ENCODE peak calls at places on chromosome 21, in eight cellular contexts. One of them, this sample, is unnamed. For H3K4me1 and H3K27me3, the result is how much of the 10 kb centered on the place peaks cover.

GRCh38 chr21:14862794-14863720 is 201.7 kb downstream of the NRIP1 start:
- DNase-seq in neural progenitor cell: peak
- DNase-seq in astrocyte: no peak
- DNase-seq in mammary epithelial cell: no peak
- DNase-seq in CD4-positive, CD25-positive, alpha-beta regulatory T cell: no peak
- DNase-seq in body of pancreas: no peak
- DNase-seq in ovary: no peak
- DNase-seq in lower lobe of right lung: no peak
- DNase-seq in this sample: no peak

GRCh38 chr21:30337644-30338170 is at the start of gene KRTAP27-1:
- DNase-seq in ovary: no peak
- DNase-seq in lower lobe of right lung: no peak
- DNase-seq in CD4-positive, CD25-positive, alpha-beta regulatory T cell: no peak
- DNase-seq in mammary epithelial cell: peak
- DNase-seq in neural progenitor cell: no peak
- DNase-seq in astrocyte: no peak
- DNase-seq in body of pancreas: no peak
- DNase-seq in this sample: no peak

GRCh38 chr21:30329203-30329868 is 8.2 kb downstream of the KRTAP27-1 start:
- DNase-seq in mammary epithelial cell: peak
- DNase-seq in CD4-positive, CD25-positive, alpha-beta regulatory T cell: no peak
- DNase-seq in astrocyte: no peak
- DNase-seq in ovary: no peak
- DNase-seq in body of pancreas: no peak
- DNase-seq in neural progenitor cell: no peak
- DNase-seq in lower lobe of right lung: no peak
- DNase-seq in this sample: no peak

GRCh38 chr21:34897828-34898227 is 151.3 kb downstream of the RUNX1 start:
- DNase-seq in neural progenitor cell: no peak
- DNase-seq in astrocyte: no peak
- DNase-seq in ovary: no peak
- DNase-seq in CD4-positive, CD25-positive, alpha-beta regulatory T cell: no peak
- DNase-seq in lower lobe of right lung: no peak
- DNase-seq in body of pancreas: no peak
- DNase-seq in mammary epithelial cell: no peak
- DNase-seq in this sample: no peak

GRCh38 chr21:17858764-17859163 is 39.6 kb upstream of the C21orf91 start:
- DNase-seq in astrocyte: no peak
- DNase-seq in ovary: no peak
- DNase-seq in CD4-positive, CD25-positive, alpha-beta regulatory T cell: no peak
- DNase-seq in body of pancreas: no peak
- DNase-seq in mammary epithelial cell: no peak
- DNase-seq in lower lobe of right lung: no peak
- DNase-seq in neural progenitor cell: peak
- DNase-seq in this sample: no peak

GRCh38 chr21:27369234-27369633 is 402.3 kb upstream of the ADAMTS5 start:
- DNase-seq in lower lobe of right lung: no peak
- DNase-seq in ovary: no peak
- DNase-seq in neural progenitor cell: no peak
- DNase-seq in astrocyte: no peak
- DNase-seq in CD4-positive, CD25-positive, alpha-beta regulatory T cell: no peak
- DNase-seq in mammary epithelial cell: no peak
- DNase-seq in body of pancreas: no peak
- DNase-seq in this sample: no peak

GRCh38 chr21:26130249-26130896 is 40.2 kb downstream of the APP start:
- DNase-seq in body of pancreas: no peak
- DNase-seq in CD4-positive, CD25-positive, alpha-beta regulatory T cell: no peak
- DNase-seq in lower lobe of right lung: no peak
- DNase-seq in neural progenitor cell: no peak
- DNase-seq in ovary: no peak
- DNase-seq in astrocyte: peak
- DNase-seq in mammary epithelial cell: peak
- DNase-seq in this sample: no peak

GRCh38 chr21:26445440-26445839 is 127.6 kb downstream of the CYYR1 start:
- DNase-seq in lower lobe of right lung: no peak
- DNase-seq in CD4-positive, CD25-positive, alpha-beta regulatory T cell: no peak
- DNase-seq in body of pancreas: no peak
- DNase-seq in mammary epithelial cell: no peak
- DNase-seq in astrocyte: peak
- DNase-seq in neural progenitor cell: no peak
- DNase-seq in ovary: no peak
- DNase-seq in this sample: no peak

GRCh38 chr21:31576428-31576827 is 83.1 kb upstream of the SOD1 start:
- DNase-seq in ovary: no peak
- DNase-seq in CD4-positive, CD25-positive, alpha-beta regulatory T cell: no peak
- DNase-seq in lower lobe of right lung: no peak
- DNase-seq in mammary epithelial cell: no peak
- DNase-seq in body of pancreas: no peak
- DNase-seq in astrocyte: peak
- DNase-seq in neural progenitor cell: no peak
- DNase-seq in this sample: no peak

GRCh38 chr21:38803075-38803474 is 2.7 kb upstream of the ETS2 start:
- DNase-seq in mammary epithelial cell: no peak
- DNase-seq in body of pancreas: no peak
- DNase-seq in ovary: no peak
- DNase-seq in astrocyte: no peak
- DNase-seq in neural progenitor cell: no peak
- DNase-seq in CD4-positive, CD25-positive, alpha-beta regulatory T cell: no peak
- DNase-seq in lower lobe of right lung: no peak
- DNase-seq in this sample: no peak

GRCh38 chr21:29717659-29718058 is 222.1 kb downstream of the GRIK1 start:
- DNase-seq in CD4-positive, CD25-positive, alpha-beta regulatory T cell: no peak
- DNase-seq in lower lobe of right lung: no peak
- DNase-seq in astrocyte: no peak
- DNase-seq in body of pancreas: no peak
- DNase-seq in mammary epithelial cell: no peak
- DNase-seq in ovary: no peak
- DNase-seq in neural progenitor cell: no peak
- DNase-seq in this sample: no peak

GRCh38 chr21:29647353-29647781 is 292.4 kb downstream of the GRIK1 start:
- DNase-seq in body of pancreas: no peak
- DNase-seq in ovary: no peak
- DNase-seq in astrocyte: peak
- DNase-seq in neural progenitor cell: no peak
- DNase-seq in lower lobe of right lung: no peak
- DNase-seq in mammary epithelial cell: no peak
- DNase-seq in CD4-positive, CD25-positive, alpha-beta regulatory T cell: no peak
- DNase-seq in this sample: no peak

GRCh38 chr21:28311776-28312175 is 680.9 kb downstream of the LTN1 start:
- DNase-seq in lower lobe of right lung: no peak
- DNase-seq in astrocyte: no peak
- DNase-seq in mammary epithelial cell: no peak
- DNase-seq in ovary: no peak
- DNase-seq in CD4-positive, CD25-positive, alpha-beta regulatory T cell: no peak
- DNase-seq in neural progenitor cell: no peak
- DNase-seq in body of pancreas: no peak
- DNase-seq in this sample: no peak

GRCh38 chr21:17613242-17613676 is 558 bp upstream of the BTG3 start:
- DNase-seq in astrocyte: no peak
- DNase-seq in mammary epithelial cell: no peak
- DNase-seq in neural progenitor cell: no peak
- DNase-seq in ovary: peak
- DNase-seq in body of pancreas: peak
- DNase-seq in CD4-positive, CD25-positive, alpha-beta regulatory T cell: peak
- DNase-seq in lower lobe of right lung: peak
- DNase-seq in this sample: peak

GRCh38 chr21:25850126-25850831 is 115.5 kb downstream of the GABPA start:
- DNase-seq in neural progenitor cell: no peak
- DNase-seq in ovary: no peak
- DNase-seq in body of pancreas: no peak
- DNase-seq in mammary epithelial cell: peak
- DNase-seq in lower lobe of right lung: no peak
- DNase-seq in astrocyte: no peak
- DNase-seq in CD4-positive, CD25-positive, alpha-beta regulatory T cell: no peak
- DNase-seq in this sample: no peak

GRCh38 chr21:29365636-29366305 is 67.0 kb downstream of the BACH1 start:
- DNase-seq in mammary epithelial cell: no peak
- DNase-seq in astrocyte: no peak
- DNase-seq in neural progenitor cell: peak
- DNase-seq in CD4-positive, CD25-positive, alpha-beta regulatory T cell: no peak
- DNase-seq in body of pancreas: no peak
- DNase-seq in ovary: no peak
- DNase-seq in lower lobe of right lung: no peak
- DNase-seq in this sample: no peak

GRCh38 chr21:24032709-24033232 is 1574.5 kb downstream of the MRPL39 start:
- DNase-seq in neural progenitor cell: no peak
- DNase-seq in mammary epithelial cell: no peak
- DNase-seq in ovary: no peak
- DNase-seq in lower lobe of right lung: no peak
- DNase-seq in CD4-positive, CD25-positive, alpha-beta regulatory T cell: no peak
- DNase-seq in body of pancreas: no peak
- DNase-seq in astrocyte: no peak
- DNase-seq in this sample: no peak

GRCh38 chr21:38477241-38477640 is 21.0 kb downstream of the ERG start:
- DNase-seq in ovary: no peak
- DNase-seq in astrocyte: peak
- DNase-seq in CD4-positive, CD25-positive, alpha-beta regulatory T cell: no peak
- DNase-seq in body of pancreas: no peak
- DNase-seq in lower lobe of right lung: no peak
- DNase-seq in neural progenitor cell: no peak
- DNase-seq in mammary epithelial cell: no peak
- DNase-seq in this sample: no peak

GRCh38 chr21:38289697-38290096 is 32.9 kb downstream of the KCNJ15 start:
- DNase-seq in CD4-positive, CD25-positive, alpha-beta regulatory T cell: no peak
- DNase-seq in neural progenitor cell: no peak
- DNase-seq in mammary epithelial cell: peak
- DNase-seq in body of pancreas: no peak
- DNase-seq in lower lobe of right lung: peak
- DNase-seq in ovary: no peak
- DNase-seq in astrocyte: peak
- DNase-seq in this sample: no peak

GRCh38 chr21:18803624-18804023 is 400.0 kb upstream of the TMPRSS15 start:
- DNase-seq in astrocyte: no peak
- DNase-seq in neural progenitor cell: no peak
- DNase-seq in lower lobe of right lung: no peak
- DNase-seq in body of pancreas: no peak
- DNase-seq in CD4-positive, CD25-positive, alpha-beta regulatory T cell: no peak
- DNase-seq in ovary: no peak
- DNase-seq in mammary epithelial cell: no peak
- DNase-seq in this sample: no peak

GRCh38 chr21:30206551-30207251 is 9.2 kb downstream of the CLDN8 start:
- DNase-seq in CD4-positive, CD25-positive, alpha-beta regulatory T cell: no peak
- DNase-seq in mammary epithelial cell: peak
- DNase-seq in lower lobe of right lung: no peak
- DNase-seq in neural progenitor cell: no peak
- DNase-seq in body of pancreas: no peak
- DNase-seq in astrocyte: peak
- DNase-seq in ovary: no peak
- DNase-seq in this sample: no peak

GRCh38 chr21:45358261-45358670 is 46.7 kb upstream of the COL18A1 start:
- DNase-seq in ovary: peak
- DNase-seq in neural progenitor cell: no peak
- DNase-seq in mammary epithelial cell: no peak
- DNase-seq in CD4-positive, CD25-positive, alpha-beta regulatory T cell: no peak
- DNase-seq in lower lobe of right lung: peak
- DNase-seq in astrocyte: no peak
- DNase-seq in body of pancreas: no peak
- DNase-seq in this sample: no peak
- H3K27ac ChIP-seq in ovary: peak
- H3K27ac ChIP-seq in neural progenitor cell: no peak
- H3K27ac ChIP-seq in mammary epithelial cell: no peak
- H3K27ac ChIP-seq in CD4-positive, CD25-positive, alpha-beta regulatory T cell: no peak
- H3K27ac ChIP-seq in lower lobe of right lung: no peak
- H3K27ac ChIP-seq in astrocyte: no peak
- H3K27ac ChIP-seq in body of pancreas: no peak
- H3K27ac ChIP-seq in this sample: no peak

DNA sequence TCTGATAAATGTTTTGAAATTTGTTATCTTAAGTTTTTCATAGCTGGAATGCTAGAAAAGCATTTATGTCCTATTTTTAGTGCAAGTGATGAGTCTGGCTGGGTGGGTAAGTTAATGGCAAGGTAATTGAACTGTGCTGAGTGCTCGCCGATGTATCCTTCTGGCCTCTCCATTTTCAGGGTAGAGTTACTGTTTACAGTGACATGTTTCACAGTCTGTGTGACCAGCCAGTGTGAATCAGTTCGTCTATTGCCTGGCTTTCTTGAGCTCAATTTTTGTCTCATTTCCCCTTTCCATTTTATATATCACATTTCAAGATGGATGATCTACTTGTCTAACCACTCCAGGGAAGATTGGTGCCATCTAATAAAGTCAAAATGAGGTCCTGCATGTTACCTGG is 44.1 kb downstream of the ITSN1 start:
- DNase-seq in body of pancreas: no peak
- DNase-seq in neural progenitor cell: no peak
- DNase-seq in astrocyte: no peak
- DNase-seq in mammary epithelial cell: no peak
- DNase-seq in lower lobe of right lung: no peak
- DNase-seq in ovary: no peak
- DNase-seq in CD4-positive, CD25-positive, alpha-beta regulatory T cell: no peak
- DNase-seq in this sample: no peak
- H3K4me1 ChIP-seq in body of pancreas: under half
- H3K4me1 ChIP-seq in neural progenitor cell: under half
- H3K4me1 ChIP-seq in astrocyte: under half
- H3K4me1 ChIP-seq in mammary epithelial cell: under half
- H3K4me1 ChIP-seq in lower lobe of right lung: under half
- H3K4me1 ChIP-seq in ovary: under half
- H3K4me1 ChIP-seq in CD4-positive, CD25-positive, alpha-beta regulatory T cell: under half
- H3K4me1 ChIP-seq in this sample: under half

GRCh38 chr21:36698160-36699025 is 522 bp upstream of the SIM2 start:
- DNase-seq in neural progenitor cell: peak
- DNase-seq in ovary: no peak
- DNase-seq in body of pancreas: no peak
- DNase-seq in mammary epithelial cell: no peak
- DNase-seq in CD4-positive, CD25-positive, alpha-beta regulatory T cell: no peak
- DNase-seq in astrocyte: no peak
- DNase-seq in lower lobe of right lung: no peak
- DNase-seq in this sample: no peak
- H3K27me3 ChIP-seq in neural progenitor cell: half or more
- H3K27me3 ChIP-seq in ovary: under half
- H3K27me3 ChIP-seq in body of pancreas: under half
- H3K27me3 ChIP-seq in mammary epithelial cell: half or more
- H3K27me3 ChIP-seq in CD4-positive, CD25-positive, alpha-beta regulatory T cell: under half
- H3K27me3 ChIP-seq in astrocyte: half or more
- H3K27me3 ChIP-seq in lower lobe of right lung: half or more
- H3K27me3 ChIP-seq in this sample: half or more

GRCh38 chr21:41927727-41928409 is 25.9 kb downstream of the C2CD2 start:
- DNase-seq in ovary: no peak
- DNase-seq in astrocyte: no peak
- DNase-seq in mammary epithelial cell: no peak
- DNase-seq in lower lobe of right lung: no peak
- DNase-seq in neural progenitor cell: no peak
- DNase-seq in body of pancreas: no peak
- DNase-seq in CD4-positive, CD25-positive, alpha-beta regulatory T cell: peak
- DNase-seq in this sample: no peak

GRCh38 chr21:41928621-41929220 is 25.1 kb downstream of the C2CD2 start:
- DNase-seq in ovary: no peak
- DNase-seq in neural progenitor cell: no peak
- DNase-seq in CD4-positive, CD25-positive, alpha-beta regulatory T cell: no peak
- DNase-seq in lower lobe of right lung: no peak
- DNase-seq in body of pancreas: no peak
- DNase-seq in mammary epithelial cell: no peak
- DNase-seq in astrocyte: no peak
- DNase-seq in this sample: no peak

GRCh38 chr21:41931041-41931451 is 22.8 kb downstream of the C2CD2 start:
- DNase-seq in CD4-positive, CD25-positive, alpha-beta regulatory T cell: no peak
- DNase-seq in ovary: no peak
- DNase-seq in lower lobe of right lung: no peak
- DNase-seq in body of pancreas: no peak
- DNase-seq in astrocyte: no peak
- DNase-seq in mammary epithelial cell: peak
- DNase-seq in neural progenitor cell: no peak
- DNase-seq in this sample: no peak

GRCh38 chr21:41926807-41927171 is 27.0 kb downstream of the C2CD2 start:
- DNase-seq in neural progenitor cell: no peak
- DNase-seq in astrocyte: no peak
- DNase-seq in mammary epithelial cell: no peak
- DNase-seq in body of pancreas: no peak
- DNase-seq in CD4-positive, CD25-positive, alpha-beta regulatory T cell: no peak
- DNase-seq in lower lobe of right lung: no peak
- DNase-seq in ovary: no peak
- DNase-seq in this sample: no peak

GRCh38 chr21:41929248-41929647 is 24.6 kb downstream of the C2CD2 start:
- DNase-seq in neural progenitor cell: no peak
- DNase-seq in astrocyte: no peak
- DNase-seq in body of pancreas: no peak
- DNase-seq in lower lobe of right lung: no peak
- DNase-seq in ovary: no peak
- DNase-seq in CD4-positive, CD25-positive, alpha-beta regulatory T cell: no peak
- DNase-seq in mammary epithelial cell: no peak
- DNase-seq in this sample: no peak
- H3K27ac ChIP-seq in neural progenitor cell: no peak
- H3K27ac ChIP-seq in astrocyte: no peak
- H3K27ac ChIP-seq in body of pancreas: no peak
- H3K27ac ChIP-seq in lower lobe of right lung: peak
- H3K27ac ChIP-seq in ovary: no peak
- H3K27ac ChIP-seq in CD4-positive, CD25-positive, alpha-beta regulatory T cell: no peak
- H3K27ac ChIP-seq in mammary epithelial cell: peak
- H3K27ac ChIP-seq in this sample: no peak

This sample was measured in CD8-positive, alpha-beta memory T cell.